ENCODE peak calls at places on chromosome 16, in eight cellular contexts. One of them, this sample, is unnamed.

GRCh38 chr16:80265624-80266306 is 275.0 kb upstream of the DYNLRB2 start:
- DNase-seq in body of pancreas: peak; percentile 27
- DNase-seq in NCI-H524: no peak
- DNase-seq in left cardiac atrium: no peak
- DNase-seq in lung microvascular endothelial cell: no peak
- DNase-seq in HFF-Myc: no peak
- DNase-seq in HepG2: peak; percentile 99
- DNase-seq in mesothelial cell of epicardium: no peak
- DNase-seq in this sample: no peak

GRCh38 chr16:85526132-85526731 is 86.9 kb upstream of the GSE1 start:
- DNase-seq in HepG2: peak; percentile 53
- DNase-seq in lung microvascular endothelial cell: no peak
- DNase-seq in mesothelial cell of epicardium: no peak
- DNase-seq in HFF-Myc: no peak
- DNase-seq in body of pancreas: no peak
- DNase-seq in NCI-H524: no peak
- DNase-seq in left cardiac atrium: no peak
- DNase-seq in this sample: no peak

GRCh38 chr16:77838597-77839255 is 50.4 kb downstream of the VAT1L start:
- DNase-seq in body of pancreas: no peak
- DNase-seq in left cardiac atrium: no peak
- DNase-seq in mesothelial cell of epicardium: no peak
- DNase-seq in HepG2: no peak
- DNase-seq in HFF-Myc: no peak
- DNase-seq in lung microvascular endothelial cell: no peak
- DNase-seq in NCI-H524: no peak
- DNase-seq in this sample: no peak

GRCh38 chr16:25707982-25708583 is 16.3 kb downstream of the HS3ST4 start:
- DNase-seq in HepG2: peak; percentile 53
- DNase-seq in HFF-Myc: peak; percentile 1
- DNase-seq in mesothelial cell of epicardium: no peak
- DNase-seq in body of pancreas: peak; percentile 39
- DNase-seq in lung microvascular endothelial cell: peak; percentile 17
- DNase-seq in NCI-H524: no peak
- DNase-seq in left cardiac atrium: no peak
- DNase-seq in this sample: peak; percentile 79

GRCh38 chr16:8720080-8720966 is 45.9 kb downstream of the ABAT start:
- DNase-seq in lung microvascular endothelial cell: no peak
- DNase-seq in HFF-Myc: no peak
- DNase-seq in NCI-H524: peak; percentile 99
- DNase-seq in left cardiac atrium: no peak
- DNase-seq in HepG2: peak; percentile 85
- DNase-seq in mesothelial cell of epicardium: no peak
- DNase-seq in body of pancreas: peak; percentile 58
- DNase-seq in this sample: peak; percentile 23

GRCh38 chr16:54098247-54098646 is 188.3 kb downstream of the IRX3 start:
- DNase-seq in left cardiac atrium: no peak
- DNase-seq in mesothelial cell of epicardium: no peak
- DNase-seq in lung microvascular endothelial cell: no peak
- DNase-seq in body of pancreas: no peak
- DNase-seq in HFF-Myc: no peak
- DNase-seq in NCI-H524: peak; percentile 78
- DNase-seq in HepG2: no peak
- DNase-seq in this sample: no peak

GRCh38 chr16:2963611-2964415 is at the start of gene KREMEN2:
- DNase-seq in NCI-H524: peak; percentile 82
- DNase-seq in HepG2: peak; percentile 56
- DNase-seq in lung microvascular endothelial cell: no peak
- DNase-seq in body of pancreas: no peak
- DNase-seq in left cardiac atrium: no peak
- DNase-seq in HFF-Myc: no peak
- DNase-seq in mesothelial cell of epicardium: no peak
- DNase-seq in this sample: peak; percentile 83

GRCh38 chr16:65116818-65117430 is 4.9 kb downstream of the CDH11 start:
- DNase-seq in left cardiac atrium: no peak
- DNase-seq in NCI-H524: no peak
- DNase-seq in mesothelial cell of epicardium: no peak
- DNase-seq in lung microvascular endothelial cell: no peak
- DNase-seq in HepG2: no peak
- DNase-seq in HFF-Myc: no peak
- DNase-seq in body of pancreas: no peak
- DNase-seq in this sample: no peak

GRCh38 chr16:4360538-4361021 is 9.5 kb upstream of the PAM16 start:
- DNase-seq in HepG2: no peak
- DNase-seq in body of pancreas: no peak
- DNase-seq in HFF-Myc: no peak
- DNase-seq in lung microvascular endothelial cell: no peak
- DNase-seq in left cardiac atrium: no peak
- DNase-seq in NCI-H524: no peak
- DNase-seq in mesothelial cell of epicardium: no peak
- DNase-seq in this sample: peak; percentile 37

GRCh38 chr16:3182608-3183444 is 5.2 kb upstream of the OR1F1 start:
- DNase-seq in mesothelial cell of epicardium: no peak
- DNase-seq in lung microvascular endothelial cell: peak; percentile 44
- DNase-seq in NCI-H524: peak; percentile 59
- DNase-seq in HepG2: peak; percentile 70
- DNase-seq in left cardiac atrium: no peak
- DNase-seq in body of pancreas: peak; percentile 42
- DNase-seq in HFF-Myc: no peak
- DNase-seq in this sample: peak; percentile 88

GRCh38 chr16:12390644-12391043 is 413.0 kb downstream of the CPPED1 start:
- DNase-seq in HFF-Myc: no peak
- DNase-seq in left cardiac atrium: no peak
- DNase-seq in HepG2: no peak
- DNase-seq in lung microvascular endothelial cell: peak; percentile 22
- DNase-seq in body of pancreas: no peak
- DNase-seq in NCI-H524: no peak
- DNase-seq in mesothelial cell of epicardium: no peak
- DNase-seq in this sample: no peak

GRCh38 chr16:87501117-87501516 is 8.3 kb upstream of the ZCCHC14 start:
- DNase-seq in lung microvascular endothelial cell: no peak
- DNase-seq in HepG2: no peak
- DNase-seq in mesothelial cell of epicardium: no peak
- DNase-seq in body of pancreas: no peak
- DNase-seq in HFF-Myc: no peak
- DNase-seq in left cardiac atrium: no peak
- DNase-seq in NCI-H524: no peak
- DNase-seq in this sample: no peak

This sample was measured in A673.